ENCODE peak calls at places on chromosomes 7 and 10, in six cellular contexts. M is ovary, I is Peyer's patch, J is mammary epithelial cell, B is pancreas, U is esophagus squamous epithelium. K is an unnamed sample.
A peak's percentile ranks its signal among the peaks of the same experiment; 100 is the strongest.

GRCh38 chr10:11018426-11018818 is 750 bp downstream of the CELF2 start:
- DNase-seq in M (peak; percentile 46), I (no peak), J (no peak), B (no peak), U (no peak), K (peak; percentile 52)

GRCh38 chr7:11760372-11760771 is 71.6 kb downstream of the THSD7A start:
- DNase-seq in M (no peak), I (no peak), J (no peak), B (no peak), U (no peak), K (peak; percentile 21)

GRCh38 chr10:60848126-60848525 is 69.8 kb downstream of the CDK1 start:
- DNase-seq in M (peak; percentile 47), I (no peak), J (no peak), B (no peak), U (no peak), K (no peak)

GRCh38 chr10:84205049-84205852 is 10.9 kb downstream of the CDHR1 start:
- DNase-seq in M (no peak), I (peak; percentile 85), J (peak; percentile 42), B (no peak), U (no peak), K (peak; percentile 53)

GRCh38 chr7:55018361-55019328 is at the start of gene EGFR:
- DNase-seq in M (peak; percentile 88), I (peak; percentile 86), J (peak; percentile 80), B (peak; percentile 90), U (no peak), K (peak; percentile 87)

GRCh38 chr10:95539560-95540284 is 21.4 kb downstream of the SORBS1 start:
- DNase-seq in M (no peak), I (no peak), J (no peak), B (no peak), U (no peak), K (no peak)

GRCh38 chr10:133230023-133230319 is at the start of gene UTF1:
- DNase-seq in M (no peak), I (no peak), J (no peak), B (no peak), U (no peak), K (no peak)

GRCh38 chr10:35331894-35332640 is 4.2 kb upstream of the CCNY start:
- DNase-seq in M (no peak), I (no peak), J (peak; percentile 94), B (no peak), U (no peak), K (peak; percentile 92)

GRCh38 chr10:3747984-3748383 is 37.0 kb downstream of the KLF6 start:
- DNase-seq in M (no peak), I (no peak), J (no peak), B (no peak), U (no peak), K (peak; percentile 81)

GRCh38 chr7:38182450-38182849 is 4.4 kb downstream of the STARD3NL start:
- DNase-seq in M (no peak), I (no peak), J (no peak), B (no peak), U (no peak), K (peak; percentile 61)

GRCh38 chr7:5284304-5285281 is 1.9 kb downstream of the SLC29A4 start:
- DNase-seq in M (peak; percentile 61), I (no peak), J (no peak), B (peak; percentile 52), U (no peak), K (peak; percentile 82)

GRCh38 chr7:99624487-99624886 is 7.7 kb downstream of the ZSCAN25 start:
- DNase-seq in M (no peak), I (no peak), J (no peak), B (no peak), U (no peak), K (no peak)

GRCh38 chr10:111076682-111077661 is at the start of gene ADRA2A:
- DNase-seq in M (peak; percentile 87), I (peak; percentile 82), J (peak; percentile 41), B (peak; percentile 77), U (no peak), K (peak; percentile 47)

GRCh38 chr10:35129185-35129674 is 2.6 kb downstream of the CREM start:
- DNase-seq in M (no peak), I (no peak), J (no peak), B (no peak), U (no peak), K (no peak)

GRCh38 chr7:114083714-114084113 is 164.9 kb upstream of the PPP1R3A start:
- DNase-seq in M (no peak), I (no peak), J (no peak), B (no peak), U (no peak), K (peak; percentile 5)

GRCh38 chr7:100629117-100629711 is 12.1 kb downstream of the TFR2 start:
- DNase-seq in M (no peak), I (no peak), J (no peak), B (no peak), U (no peak), K (peak; percentile 39)

GRCh38 chr7:44151679-44152355 is 10.7 kb upstream of the MYL7 start:
- DNase-seq in M (no peak), I (no peak), J (no peak), B (peak; percentile 6), U (no peak), K (no peak)

GRCh38 chr7:81501220-81501619 is 268.6 kb downstream of the HGF start:
- DNase-seq in M (no peak), I (no peak), J (no peak), B (no peak), U (no peak), K (no peak)

GRCh38 chr10:90161-90560 is 41.1 kb upstream of the TUBB8 start:
- DNase-seq in M (no peak), I (no peak), J (no peak), B (no peak), U (no peak), K (no peak)

GRCh38 chr10:73625004-73625883 is 16.0 kb downstream of the MYOZ1 start:
- DNase-seq in M (peak; percentile 30), I (peak; percentile 59), J (peak; percentile 52), B (no peak), U (no peak), K (peak; percentile 65)

GRCh38 chr7:35797311-35797710 is 3.5 kb upstream of the SEPTIN7 start:
- DNase-seq in M (no peak), I (no peak), J (no peak), B (no peak), U (no peak), K (no peak)

GRCh38 chr10:9646201-9646600 is 1371.5 kb upstream of the CELF2 start:
- DNase-seq in M (no peak), I (no peak), J (no peak), B (no peak), U (no peak), K (no peak)

GRCh38 chr7:136163333-136163732 is 186.2 kb upstream of the MTPN start:
- DNase-seq in M (no peak), I (no peak), J (no peak), B (no peak), U (no peak), K (no peak)

GRCh38 chr7:105256621-105257283 is 132.0 kb downstream of the SRPK2 start:
- DNase-seq in M (no peak), I (no peak), J (no peak), B (no peak), U (no peak), K (no peak)
- H3K27ac ChIP-seq in M (no peak overlapping the region), I (no peak overlapping the region), J (no peak overlapping the region), B (no peak overlapping the region), U (no peak overlapping the region), K (no peak overlapping the region)

DNA sequence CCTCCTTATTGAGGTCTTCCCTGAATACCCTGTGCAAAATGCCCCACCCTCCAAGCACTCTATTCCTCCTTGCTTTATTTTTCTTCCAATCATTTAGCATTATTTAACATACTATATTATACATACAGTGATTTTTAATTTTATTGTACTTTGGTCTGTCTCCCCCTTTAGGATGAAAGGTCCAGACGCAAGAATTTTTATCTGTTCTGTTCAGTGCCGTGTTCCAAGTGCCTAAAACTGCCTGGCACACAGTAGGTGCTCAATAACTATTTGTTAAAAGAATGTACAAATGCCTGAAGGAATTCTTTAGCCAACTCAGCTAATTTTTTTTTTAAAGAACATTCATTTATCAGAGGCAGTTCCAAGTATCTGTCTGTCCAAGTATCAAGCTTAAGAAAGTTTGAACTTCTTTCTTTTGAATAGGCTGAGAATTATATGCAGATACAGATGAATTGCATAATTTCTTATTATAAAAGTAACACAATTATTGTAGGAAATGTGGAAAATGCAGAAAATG is 34.1 kb upstream of the SLC25A13 start:
- DNase-seq in M (no peak), I (no peak), J (no peak), B (no peak), U (no peak), K (no peak)
- H3K4me1 ChIP-seq in M (no peaks in the 10 kb centered on the region), I (no peaks in the 10 kb centered on the region), J (no peaks in the 10 kb centered on the region), B (no peaks in the 10 kb centered on the region), U (no peaks in the 10 kb centered on the region), K (no peaks in the 10 kb centered on the region)

GRCh38 chr7:93231799-93232672 is at the start of gene VPS50:
- DNase-seq in M (peak; percentile 93), I (peak; percentile 91), J (peak; percentile 98), B (peak; percentile 97), U (peak; percentile 79), K (peak; percentile 97)
- TF ChIP-seq CTCF in M (no peak), I (peak; percentile 31), J (no peak), B (peak; percentile 7), U (no peak), K (no peak)

DNA sequence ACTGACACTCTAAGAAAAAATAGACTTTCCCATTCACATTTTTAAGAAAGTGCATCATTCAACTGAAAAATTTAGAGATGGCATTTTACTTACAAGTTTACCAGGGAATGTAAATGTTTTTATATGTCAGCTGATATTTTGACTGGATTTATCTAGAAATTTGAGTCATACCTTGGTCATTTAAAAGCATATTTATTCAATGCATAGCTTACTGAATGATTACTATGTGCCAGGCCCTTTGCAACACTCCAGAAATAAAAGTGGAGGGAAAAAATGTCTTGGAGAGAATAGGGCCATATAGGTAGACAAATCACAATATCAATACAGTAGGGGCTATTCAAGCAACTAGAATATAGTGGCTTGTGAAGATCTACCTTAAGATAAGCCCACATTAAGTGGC is 98.4 kb upstream of the FAM3C start:
- DNase-seq in M (no peak), I (no peak), J (no peak), B (no peak), U (no peak), K (no peak)
- H3K27ac ChIP-seq in M (no peak overlapping the region), I (no peak overlapping the region), J (no peak overlapping the region), B (no peak overlapping the region), U (no peak overlapping the region), K (no peak overlapping the region)

GRCh38 chr10:62047960-62048383 is 146.5 kb downstream of the ARID5B start:
- DNase-seq in M (no peak), I (no peak), J (peak; percentile 68), B (no peak), U (no peak), K (no peak)

GRCh38 chr10:62046522-62047239 is 145.2 kb downstream of the ARID5B start:
- DNase-seq in M (no peak), I (no peak), J (peak; percentile 77), B (no peak), U (no peak), K (peak; percentile 95)

GRCh38 chr10:62045765-62046521 is 144.4 kb downstream of the ARID5B start:
- DNase-seq in M (no peak), I (no peak), J (no peak), B (no peak), U (no peak), K (no peak)

GRCh38 chr10:62048473-62048872 is 147.0 kb downstream of the ARID5B start:
- DNase-seq in M (no peak), I (no peak), J (no peak), B (no peak), U (no peak), K (no peak)

GRCh38 chr10:62047240-62047897 is 145.9 kb downstream of the ARID5B start:
- DNase-seq in M (no peak), I (no peak), J (no peak), B (no peak), U (no peak), K (no peak)
- H3K4me1 ChIP-seq in M (peaks cover 15% of the 10 kb centered on the region), I (no peaks in the 10 kb centered on the region), J (peaks cover 61% of the 10 kb centered on the region), B (no peaks in the 10 kb centered on the region), U (peaks cover 55% of the 10 kb centered on the region), K (peaks cover 54% of the 10 kb centered on the region)